ENCODE peak calls at places on chromosomes 13 and 19, in ten cellular contexts. T is AG09319, Z is adrenal gland, H is GM13976, V is cardiac fibroblast, L is lower leg skin, B is dorsolateral prefrontal cortex, Y is suprapubic skin, P is mammary epithelial cell, W is B cell. N is an unnamed sample.

GRCh38 chr13:28558126-28558525 is 63.2 kb upstream of the FLT1 start:
- DNase-seq in T (peak; percentile 83), Z (no peak), H (no peak), V (peak; percentile 86), L (no peak), B (no peak), Y (no peak), P (no peak), W (no peak), N (no peak)

GRCh38 chr13:19860884-19861655 is 2.4 kb downstream of the ZMYM5 start:
- DNase-seq in T (no peak), Z (peak; percentile 59), H (no peak), V (peak; percentile 72), L (no peak), B (no peak), Y (no peak), P (peak; percentile 89), W (no peak), N (peak; percentile 53)

GRCh38 chr13:30312859-30313258 is 5.5 kb upstream of the KATNAL1 start:
- DNase-seq in T (no peak), Z (no peak), H (no peak), V (peak; percentile 77), L (no peak), B (no peak), Y (no peak), P (no peak), W (no peak), N (no peak)

GRCh38 chr13:27605610-27606200 is 14.6 kb downstream of the LNX2 start:
- DNase-seq in T (no peak), Z (no peak), H (no peak), V (peak; percentile 46), L (no peak), B (no peak), Y (no peak), P (peak; percentile 33), W (no peak), N (no peak)

GRCh38 chr19:45767881-45768643 is 990 bp downstream of the SIX5 start:
- DNase-seq in T (no peak), Z (peak; percentile 77), H (peak; percentile 77), V (peak; percentile 76), L (peak; percentile 93), B (no peak), Y (peak; percentile 88), P (peak; percentile 70), W (no peak), N (peak; percentile 83)

GRCh38 chr13:46553886-46554855 is 1.2 kb downstream of the LRCH1 start:
- DNase-seq in T (peak; percentile 49), Z (peak; percentile 72), H (peak; percentile 73), V (peak; percentile 87), L (peak; percentile 94), B (peak; percentile 68), Y (peak; percentile 83), P (peak; percentile 89), W (peak; percentile 77), N (peak; percentile 66)

GRCh38 chr13:41384749-41385503 is 72.4 kb upstream of the RGCC start:
- DNase-seq in T (no peak), Z (no peak), H (no peak), V (peak; percentile 34), L (no peak), B (no peak), Y (no peak), P (no peak), W (no peak), N (no peak)

GRCh38 chr19:31979949-31980670 is 365.3 kb upstream of the ZNF507 start:
- DNase-seq in T (no peak), Z (no peak), H (no peak), V (no peak), L (peak; percentile 68), B (no peak), Y (no peak), P (no peak), W (no peak), N (no peak)

GRCh38 chr19:29485293-29485692 is 40.5 kb upstream of the VSTM2B start:
- DNase-seq in T (no peak), Z (no peak), H (no peak), V (no peak), L (peak; percentile 66), B (no peak), Y (peak; percentile 72), P (no peak), W (no peak), N (no peak)

GRCh38 chr13:48571121-48571901 is 38.4 kb upstream of the RCBTB2 start:
- DNase-seq in T (peak; percentile 64), Z (no peak), H (no peak), V (peak; percentile 83), L (no peak), B (no peak), Y (no peak), P (peak; percentile 43), W (no peak), N (no peak)

GRCh38 chr19:11736696-11737095 is 2.0 kb downstream of the ZNF823 start:
- DNase-seq in T (no peak), Z (peak; percentile 34), H (peak; percentile 55), V (peak; percentile 36), L (no peak), B (no peak), Y (no peak), P (peak; percentile 20), W (no peak), N (no peak)

GRCh38 chr13:106570354-106570822 is 2.5 kb upstream of the ARGLU1 start:
- DNase-seq in T (no peak), Z (peak; percentile 70), H (no peak), V (peak; percentile 92), L (peak; percentile 90), B (no peak), Y (peak; percentile 82), P (peak; percentile 82), W (peak; percentile 58), N (peak; percentile 73)

DNA sequence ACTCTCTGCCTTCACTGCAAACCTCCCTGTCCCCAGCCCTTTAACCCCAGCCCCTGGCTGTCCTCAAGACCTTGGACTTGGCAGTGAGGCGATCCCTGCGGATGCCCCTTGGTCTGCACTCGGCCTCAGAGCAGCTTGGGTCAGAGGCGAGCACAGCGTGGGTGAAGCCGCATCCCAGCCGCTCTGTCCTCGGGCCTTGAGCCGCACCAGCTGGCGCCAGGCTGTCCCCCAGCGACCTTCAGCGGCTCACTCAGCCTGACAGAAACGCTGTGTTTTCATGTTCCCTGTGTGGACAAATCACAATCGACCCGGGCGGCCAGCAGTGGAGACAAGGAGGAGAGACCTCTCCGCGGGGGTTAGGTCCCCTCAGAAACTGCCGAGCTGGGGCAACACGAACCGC is 52.0 kb downstream of the GNG7 start:
- DNase-seq in T (no peak), Z (peak; percentile 82), H (no peak), V (peak; percentile 14), L (no peak), B (peak; percentile 66), Y (no peak), P (no peak), W (no peak), N (no peak)
- TF ChIP-seq CTCF in T (no peak), Z (no peak), H (no peak), V (no peak), L (no peak), B (no peak), Y (no peak), P (no peak), W (no peak), N (no peak)

DNA sequence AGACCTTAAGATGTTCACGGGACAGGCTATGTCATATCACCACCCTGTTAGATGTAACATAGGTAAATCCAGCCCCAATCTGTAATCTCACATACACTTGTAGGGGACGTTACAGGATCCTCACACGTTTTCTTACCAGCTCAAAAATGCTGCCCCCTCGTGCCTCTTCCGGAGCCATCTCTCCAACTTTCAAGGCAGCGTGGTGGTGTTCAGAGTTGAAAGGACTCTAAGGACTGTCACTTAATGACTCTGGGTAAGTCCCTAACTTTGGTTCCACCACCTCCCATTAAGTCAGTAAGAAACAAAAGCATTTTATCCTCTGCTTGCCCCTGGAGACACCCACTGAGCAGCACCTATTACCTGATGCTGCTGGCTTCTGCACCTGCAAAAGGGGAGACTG is 4.4 kb downstream of the MED26 start:
- DNase-seq in T (no peak), Z (no peak), H (peak; percentile 54), V (no peak), L (no peak), B (no peak), Y (no peak), P (no peak), W (no peak), N (no peak)
- TF ChIP-seq CTCF in T (no peak), Z (no peak), H (no peak), V (no peak), L (no peak), B (no peak), Y (no peak), P (no peak), W (no peak), N (no peak)

GRCh38 chr19:35054626-35055025 is 13.1 kb downstream of the HPN start:
- DNase-seq in T (no peak), Z (no peak), H (no peak), V (no peak), L (no peak), B (no peak), Y (no peak), P (no peak), W (no peak), N (no peak)

GRCh38 chr19:35058370-35058769 is 16.8 kb downstream of the HPN start:
- DNase-seq in T (no peak), Z (no peak), H (no peak), V (no peak), L (no peak), B (no peak), Y (no peak), P (no peak), W (no peak), N (no peak)

GRCh38 chr19:35053667-35054293 is 12.3 kb downstream of the HPN start:
- DNase-seq in T (no peak), Z (no peak), H (no peak), V (no peak), L (no peak), B (no peak), Y (no peak), P (no peak), W (no peak), N (no peak)

GRCh38 chr19:35056513-35057063 is 15.1 kb downstream of the HPN start:
- DNase-seq in T (no peak), Z (no peak), H (no peak), V (no peak), L (no peak), B (peak; percentile 79), Y (no peak), P (no peak), W (no peak), N (no peak)

GRCh38 chr19:35055715-35056179 is 14.2 kb downstream of the HPN start:
- DNase-seq in T (no peak), Z (no peak), H (peak; percentile 41), V (no peak), L (no peak), B (peak; percentile 53), Y (no peak), P (no peak), W (no peak), N (peak; percentile 77)
- TF ChIP-seq CTCF in T (no peak), Z (no peak), H (peak; percentile 15), V (no peak), L (no peak), B (no peak), Y (no peak), P (peak; percentile 50), W (peak; percentile 24), N (peak; percentile 77)

DNA sequence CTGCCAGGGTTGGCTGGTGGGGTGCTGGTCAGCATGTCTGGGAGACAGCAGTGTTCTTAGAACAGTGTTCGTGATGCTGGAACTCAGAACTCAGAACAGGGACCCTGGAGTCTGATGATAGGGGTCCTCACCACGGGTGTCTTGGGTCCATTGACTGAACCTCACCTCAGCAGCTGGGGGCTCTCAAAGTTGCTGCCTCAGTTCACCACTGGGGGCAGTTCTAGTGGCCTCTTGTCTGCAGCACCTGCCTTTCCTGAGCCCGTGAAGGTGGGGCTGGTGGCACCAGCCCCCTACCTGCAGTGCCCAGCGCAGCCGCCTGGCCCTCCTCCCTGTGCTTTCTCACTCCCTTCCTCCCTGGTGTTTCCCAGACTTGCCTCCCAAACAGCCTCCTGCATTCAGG is 28.5 kb downstream of the SAFB start:
- DNase-seq in T (no peak), Z (peak; percentile 3), H (no peak), V (no peak), L (no peak), B (no peak), Y (no peak), P (no peak), W (no peak), N (no peak)
- TF ChIP-seq CTCF in T (no peak), Z (no peak), H (no peak), V (no peak), L (no peak), B (no peak), Y (no peak), P (no peak), W (no peak), N (no peak)